ENCODE peak calls at places on chromosomes 11 and 22, in ten cellular contexts. S, H, Z, Q, G, E, U, C, X and N are unnamed samples.

GRCh38 chr22:20137671-20138416 is 6.2 kb downstream of the ZDHHC8 start:
- DNase-seq in S (no peak), H (no peak), Z (no peak), Q (no peak), G (no peak), E (no peak), U (no peak), C (no peak), X (no peak), N (no peak)

GRCh38 chr11:25734592-25735211 is 597.2 kb upstream of the ANO3 start:
- DNase-seq in S (no peak), H (peak), Z (no peak), Q (no peak), G (no peak), E (peak), U (no peak), C (no peak), X (peak), N (no peak)

GRCh38 chr11:78657441-78657840 is 82.8 kb upstream of the NARS2 start:
- DNase-seq in S (no peak), H (no peak), Z (no peak), Q (no peak), G (no peak), E (no peak), U (no peak), C (no peak), X (no peak), N (no peak)

GRCh38 chr11:75450826-75451783 is 18.1 kb upstream of the KLHL35 start:
- DNase-seq in S (no peak), H (no peak), Z (no peak), Q (no peak), G (no peak), E (no peak), U (peak), C (no peak), X (peak), N (no peak)

GRCh38 chr11:119362741-119363080 is 16.2 kb upstream of the MFRP start:
- DNase-seq in S (no peak), H (no peak), Z (peak), Q (no peak), G (no peak), E (no peak), U (no peak), C (no peak), X (no peak), N (no peak)

GRCh38 chr11:1852271-1852877 is 510 bp upstream of the LSP1 start:
- DNase-seq in S (no peak), H (no peak), Z (peak), Q (no peak), G (no peak), E (no peak), U (no peak), C (no peak), X (no peak), N (no peak)

GRCh38 chr11:125165664-125166346 is 1.3 kb downstream of the PKNOX2 start:
- DNase-seq in S (no peak), H (peak), Z (no peak), Q (no peak), G (no peak), E (peak), U (no peak), C (no peak), X (no peak), N (no peak)

GRCh38 chr11:19769820-19770219 is 57.2 kb downstream of the NAV2 start:
- DNase-seq in S (no peak), H (peak), Z (no peak), Q (no peak), G (no peak), E (peak), U (no peak), C (no peak), X (no peak), N (no peak)

GRCh38 chr11:93796424-93796823 is 12.3 kb downstream of the MED17 start:
- DNase-seq in S (no peak), H (no peak), Z (no peak), Q (no peak), G (no peak), E (no peak), U (no peak), C (no peak), X (no peak), N (no peak)

GRCh38 chr11:121671276-121672168 is 218.8 kb upstream of the SORL1-AS1 start:
- DNase-seq in S (no peak), H (peak), Z (no peak), Q (peak), G (no peak), E (peak), U (no peak), C (no peak), X (peak), N (no peak)

GRCh38 chr11:27234043-27234668 is 128.9 kb downstream of the CCDC34 start:
- DNase-seq in S (peak), H (peak), Z (no peak), Q (no peak), G (no peak), E (peak), U (no peak), C (no peak), X (peak), N (no peak)

GRCh38 chr22:40818192-40818746 is 877 bp downstream of the SLC25A17 start:
- DNase-seq in S (no peak), H (no peak), Z (no peak), Q (no peak), G (no peak), E (no peak), U (peak), C (no peak), X (peak), N (no peak)

GRCh38 chr11:133956650-133957633 is at the start of gene IGSF9B:
- DNase-seq in S (peak), H (peak), Z (peak), Q (peak), G (peak), E (peak), U (peak), C (peak), X (peak), N (peak)

GRCh38 chr11:69375316-69376154 is 81.6 kb downstream of the MYEOV start:
- DNase-seq in S (no peak), H (no peak), Z (peak), Q (no peak), G (no peak), E (no peak), U (no peak), C (no peak), X (no peak), N (no peak)

GRCh38 chr11:103257360-103257759 is 148.1 kb downstream of the DYNC2H1 start:
- DNase-seq in S (no peak), H (peak), Z (no peak), Q (no peak), G (no peak), E (peak), U (no peak), C (no peak), X (peak), N (no peak)

GRCh38 chr11:14981507-14981906 is 9.4 kb upstream of the CALCA start:
- DNase-seq in S (peak), H (no peak), Z (no peak), Q (no peak), G (no peak), E (no peak), U (no peak), C (no peak), X (no peak), N (no peak)